ENCODE peak calls at places on chromosomes 1 and 21, in ten cellular contexts. W is astrocyte, F is IMR-90, Z is HepG2, B is A549, I is fibroblast of lung, C is HCT116, O is H9, Y is GM23248, J is endothelial cell of umbilical vein. X is an unnamed sample. For H3K4me1, the result is how much of the 10 kb centered on the place peaks cover.

GRCh38 chr1:54290443-54291184 is 90.6 kb downstream of the MRPL37 start:
- DNase-seq in W (peak), F (peak), Z (peak), B (no peak), I (peak), C (no peak), O (no peak), Y (peak), J (no peak), X (no peak)

GRCh38 chr1:176949033-176949662 is 215.4 kb downstream of the ASTN1 start:
- DNase-seq in W (no peak), F (peak), Z (peak), B (peak), I (peak), C (peak), O (peak), Y (peak), J (peak), X (peak)

GRCh38 chr1:219340796-219341195 is 167.1 kb downstream of the LYPLAL1 start:
- DNase-seq in W (peak), F (peak), Z (no peak), B (no peak), I (peak), C (no peak), O (no peak), Y (peak), J (peak), X (no peak)

GRCh38 chr1:10341062-10341600 is 57.7 kb upstream of the PGD start:
- DNase-seq in W (no peak), F (peak), Z (no peak), B (no peak), I (no peak), C (no peak), O (no peak), Y (no peak), J (no peak), X (no peak)

GRCh38 chr21:46469275-46469674 is 10.6 kb downstream of the DIP2A start:
- DNase-seq in W (no peak), F (no peak), Z (no peak), B (no peak), I (no peak), C (no peak), O (no peak), Y (no peak), J (no peak), X (no peak)

GRCh38 chr1:215845224-215845902 is 278.3 kb downstream of the KCTD3 start:
- DNase-seq in W (peak), F (peak), Z (no peak), B (no peak), I (peak), C (peak), O (no peak), Y (peak), J (no peak), X (peak)

GRCh38 chr1:45146833-45147232 is 59.6 kb downstream of the ZSWIM5 start:
- DNase-seq in W (no peak), F (no peak), Z (no peak), B (no peak), I (no peak), C (no peak), O (no peak), Y (peak), J (no peak), X (no peak)

GRCh38 chr21:45670731-45671130 is 27.2 kb downstream of the PCBP3 start:
- DNase-seq in W (no peak), F (no peak), Z (no peak), B (no peak), I (no peak), C (no peak), O (no peak), Y (no peak), J (no peak), X (no peak)

GRCh38 chr1:150514913-150515327 is 632 bp upstream of the FALEC start:
- DNase-seq in W (no peak), F (no peak), Z (no peak), B (no peak), I (no peak), C (no peak), O (no peak), Y (no peak), J (no peak), X (no peak)

GRCh38 chr1:22970096-22970495 is 2.6 kb downstream of the LACTBL1 start:
- DNase-seq in W (no peak), F (no peak), Z (no peak), B (no peak), I (no peak), C (no peak), O (no peak), Y (no peak), J (no peak), X (no peak)

GRCh38 chr1:22971161-22972062 is 1.3 kb downstream of the LACTBL1 start:
- DNase-seq in W (peak), F (peak), Z (no peak), B (no peak), I (peak), C (no peak), O (no peak), Y (peak), J (no peak), X (peak)

GRCh38 chr1:22972063-22972405 is 632 bp downstream of the LACTBL1 start:
- DNase-seq in W (no peak), F (no peak), Z (no peak), B (no peak), I (no peak), C (no peak), O (no peak), Y (no peak), J (no peak), X (no peak)

GRCh38 chr1:22975694-22976093 is 3.0 kb upstream of the LACTBL1 start:
- DNase-seq in W (peak), F (peak), Z (no peak), B (no peak), I (peak), C (no peak), O (no peak), Y (peak), J (peak), X (no peak)

DNA sequence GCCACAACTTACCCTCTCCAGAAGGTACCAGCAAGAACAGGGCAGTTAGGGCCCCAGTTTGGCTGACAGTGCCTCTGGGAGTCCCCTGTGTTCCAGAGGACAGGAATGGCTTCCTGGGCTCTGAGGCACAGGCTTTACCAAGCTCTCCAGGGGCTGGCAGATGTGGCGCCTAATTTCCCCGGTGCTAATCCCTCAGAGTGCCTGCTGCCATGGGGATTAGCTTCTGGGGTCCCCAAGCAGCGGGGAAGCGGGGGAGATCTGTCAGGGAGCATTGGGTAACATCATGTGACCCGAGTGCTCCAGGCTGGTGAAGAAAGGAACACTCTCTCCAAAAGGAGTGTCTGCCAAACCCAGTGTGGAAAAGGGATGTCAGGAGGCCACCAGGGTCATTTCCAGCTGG is at the start of gene LACTBL1:
- DNase-seq in W (no peak), F (no peak), Z (no peak), B (no peak), I (no peak), C (no peak), O (no peak), Y (no peak), J (no peak), X (no peak)
- H3K4me2 ChIP-seq in W (no peak), F (no peak), Z (no peak), B (no peak), I (no peak), C (no peak), O (no peak), Y (no peak), J (no peak), X (peak)

DNA sequence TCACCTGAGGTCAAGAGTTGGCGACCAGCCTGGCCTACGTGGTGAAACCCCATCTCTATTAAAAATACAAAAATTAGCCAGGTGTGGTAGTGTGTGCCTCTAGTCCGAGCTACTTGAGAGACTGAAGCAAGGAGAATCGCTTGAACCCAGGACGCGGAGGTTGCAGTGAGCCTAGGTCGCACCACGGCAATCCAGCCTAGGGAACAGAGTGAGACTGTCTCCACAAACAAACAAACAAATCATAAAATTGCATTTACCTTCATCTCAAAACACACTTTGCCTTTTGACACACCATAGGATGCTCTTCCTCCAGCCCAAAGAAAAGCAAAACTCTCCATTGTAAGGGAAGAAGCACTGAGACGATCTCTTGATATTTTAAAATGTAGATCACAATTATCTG is 4.3 kb downstream of the HNRNPU start:
- DNase-seq in W (no peak), F (no peak), Z (no peak), B (no peak), I (no peak), C (no peak), O (no peak), Y (no peak), J (no peak), X (no peak)
- H3K4me1 ChIP-seq in W (under half), F (under half), Z (half or more), B (half or more), I (under half), C (under half), O (under half), Y (under half), J (under half), X (under half)

DNA sequence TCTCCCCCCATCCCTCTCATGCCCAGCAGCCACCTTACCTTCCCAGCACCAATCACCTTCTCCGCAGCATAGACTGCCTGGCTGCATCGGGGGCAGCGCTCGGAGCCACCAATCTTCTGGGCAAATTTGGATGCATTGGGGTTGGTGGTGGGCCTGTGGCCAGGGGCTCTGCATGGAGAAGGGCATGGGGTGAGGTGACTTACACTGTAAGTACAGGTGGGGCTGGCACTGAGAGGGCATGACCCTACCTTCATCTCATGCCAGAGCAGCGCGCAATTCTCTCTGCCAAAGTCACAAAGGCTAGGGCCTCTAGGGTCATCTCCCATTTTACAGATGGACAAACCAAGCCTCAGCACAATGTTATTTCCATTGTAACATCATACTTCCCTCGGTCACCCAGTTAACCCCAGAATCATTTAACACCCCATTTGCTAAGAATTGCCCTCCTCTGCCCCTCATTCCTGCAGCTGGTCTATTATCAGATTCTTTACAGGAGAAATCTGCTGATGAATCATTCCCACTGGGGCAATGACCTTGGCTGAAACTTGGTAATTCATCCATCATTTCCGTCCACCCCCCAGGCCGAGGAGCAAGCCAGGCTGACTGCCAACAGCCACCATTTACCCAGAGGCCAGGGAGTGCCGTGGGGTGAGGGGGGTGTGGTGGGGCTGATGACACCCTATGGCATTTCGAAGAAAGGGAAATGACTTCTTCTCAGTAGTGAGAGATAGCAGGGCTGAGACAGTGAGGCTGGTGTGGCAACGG is 17.9 kb downstream of the CSRP1 start:
- DNase-seq in W (peak), F (peak), Z (no peak), B (peak), I (peak), C (peak), O (no peak), Y (peak), J (peak), X (peak)
- H3K4me2 ChIP-seq in W (peak), F (no peak), Z (no peak), B (peak), I (no peak), C (peak), O (no peak), Y (peak), J (no peak), X (peak)

DNA sequence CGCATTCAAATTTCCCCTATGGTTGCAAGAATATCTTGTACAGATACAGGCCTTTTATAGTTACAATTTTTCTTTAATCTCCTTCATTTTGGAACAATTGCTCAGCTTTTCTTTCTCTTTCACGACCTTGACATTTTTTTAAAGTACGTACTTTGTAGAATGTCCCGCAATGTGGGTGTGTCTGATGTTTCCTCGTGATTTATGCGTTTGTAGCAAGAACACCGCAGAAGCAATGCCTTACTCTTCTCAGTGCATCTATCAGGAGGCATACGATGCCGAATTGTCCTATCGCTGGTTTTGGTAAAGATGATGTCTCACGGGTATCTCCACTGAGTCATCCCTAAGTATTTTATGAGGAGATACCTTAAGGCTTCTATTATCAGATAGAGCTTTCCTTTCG is 76.9 kb upstream of the RALGPS2 start:
- DNase-seq in W (no peak), F (no peak), Z (no peak), B (no peak), I (no peak), C (no peak), O (no peak), Y (no peak), J (no peak), X (no peak)
- H3K4me1 ChIP-seq in W (under half), F (under half), Z (under half), B (under half), I (under half), C (under half), O (under half), Y (under half), J (under half), X (under half)

GRCh38 chr1:204841316-204841715 is 29.3 kb upstream of the NFASC start:
- DNase-seq in W (no peak), F (no peak), Z (no peak), B (no peak), I (no peak), C (no peak), O (no peak), Y (no peak), J (no peak), X (no peak)
- H3K4me2 ChIP-seq in W (no peak), F (no peak), Z (no peak), B (no peak), I (no peak), C (no peak), O (no peak), Y (no peak), J (no peak), X (no peak)

GRCh38 chr1:30734106-30734505 is 10.7 kb upstream of the MATN1 start:
- DNase-seq in W (no peak), F (no peak), Z (no peak), B (no peak), I (no peak), C (no peak), O (no peak), Y (no peak), J (no peak), X (no peak)
- H3K4me1 ChIP-seq in W (under half), F (under half), Z (under half), B (under half), I (under half), C (under half), O (under half), Y (under half), J (under half), X (under half)

GRCh38 chr1:112673589-112674439 is 645 bp upstream of the MOV10 start:
- DNase-seq in W (peak), F (peak), Z (peak), B (peak), I (peak), C (peak), O (no peak), Y (peak), J (peak), X (peak)

GRCh38 chr1:112674440-112674985 is at the start of gene MOV10:
- DNase-seq in W (peak), F (peak), Z (peak), B (peak), I (peak), C (peak), O (peak), Y (peak), J (peak), X (peak)

GRCh38 chr1:112672842-112673241 is 1.6 kb upstream of the MOV10 start:
- DNase-seq in W (no peak), F (no peak), Z (no peak), B (no peak), I (no peak), C (no peak), O (no peak), Y (no peak), J (no peak), X (no peak)

GRCh38 chr1:112674986-112675727 is 698 bp downstream of the MOV10 start:
- DNase-seq in W (peak), F (peak), Z (peak), B (peak), I (no peak), C (no peak), O (peak), Y (peak), J (peak), X (no peak)

DNA sequence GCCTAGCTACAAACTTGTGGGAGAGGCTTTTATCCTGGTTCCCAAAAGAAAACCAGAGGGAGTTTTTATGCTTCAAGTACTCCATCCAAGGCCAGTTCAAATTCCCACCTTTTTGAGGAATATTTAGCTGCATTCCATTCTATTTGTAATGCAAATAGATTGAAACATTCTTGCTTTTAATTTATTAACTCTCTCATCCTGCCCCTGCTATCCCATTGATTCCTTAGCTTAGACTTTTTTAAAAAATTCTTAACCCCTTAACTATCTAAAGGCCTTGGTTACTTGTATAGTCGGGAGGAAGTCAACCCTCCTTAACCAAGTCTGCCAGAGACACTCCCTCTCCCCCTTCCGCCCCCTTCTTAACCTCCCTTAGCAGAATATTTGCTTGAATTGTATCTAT is 2.5 kb upstream of the MOV10 start:
- DNase-seq in W (no peak), F (no peak), Z (no peak), B (no peak), I (no peak), C (no peak), O (no peak), Y (no peak), J (no peak), X (no peak)
- H3K4me2 ChIP-seq in W (no peak), F (no peak), Z (no peak), B (no peak), I (no peak), C (no peak), O (no peak), Y (no peak), J (no peak), X (no peak)

GRCh38 chr1:77544845-77545244 is 137.6 kb downstream of the ZZZ3 start:
- DNase-seq in W (peak), F (no peak), Z (no peak), B (no peak), I (peak), C (no peak), O (no peak), Y (no peak), J (no peak), X (no peak)
- H3K4me1 ChIP-seq in W (under half), F (under half), Z (under half), B (under half), I (under half), C (under half), O (under half), Y (half or more), J (under half), X (under half)

DNA sequence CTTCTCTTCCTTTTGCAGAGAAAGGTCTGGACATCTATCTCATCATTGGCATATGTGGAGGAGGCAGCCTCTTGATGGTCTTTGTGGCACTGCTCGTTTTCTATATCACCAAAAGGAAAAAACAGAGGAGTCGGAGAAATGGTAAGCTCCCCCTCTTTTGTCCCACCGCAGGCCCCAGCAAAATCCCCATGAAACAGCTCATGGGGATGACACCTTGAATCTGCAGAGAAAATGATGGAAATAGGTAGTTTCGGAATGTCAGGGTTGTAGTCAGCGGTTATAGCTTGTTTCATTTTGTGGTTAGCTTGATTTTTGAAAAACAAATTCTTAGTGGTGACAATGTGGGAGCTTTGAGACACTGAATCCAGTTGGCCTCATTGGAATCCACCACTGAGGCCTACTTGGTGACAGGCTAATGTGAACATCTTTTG is 10.3 kb downstream of the CD2 start:
- DNase-seq in W (no peak), F (no peak), Z (no peak), B (no peak), I (no peak), C (no peak), O (no peak), Y (no peak), J (no peak), X (no peak)
- H3K4me2 ChIP-seq in W (no peak), F (no peak), Z (no peak), B (no peak), I (no peak), C (no peak), O (no peak), Y (no peak), J (no peak), X (no peak)

GRCh38 chr1:39729030-39729429 is 9.7 kb upstream of the PPIE start:
- DNase-seq in W (peak), F (peak), Z (no peak), B (no peak), I (peak), C (no peak), O (no peak), Y (peak), J (no peak), X (no peak)
- H3K4me1 ChIP-seq in W (under half), F (under half), Z (under half), B (under half), I (under half), C (under half), O (under half), Y (under half), J (under half), X (under half)